ENCODE peak calls at places on chromosome 20, in nine cellular contexts. R is lung, F is IMR-90, A is SK-N-SH, I is SJCRH30, M is mesendoderm, C is ascending aorta, N is substantia nigra, S is Karpas-422. H is an unnamed sample.

GRCh38 chr20:5608448-5609161 is 141.6 kb upstream of the SHLD1 start:
- DNase-seq in R (no peak), F (peak; percentile 62), A (no peak), I (peak; percentile 38), M (no peak), C (no peak), N (no peak), S (no peak), H (no peak)

GRCh38 chr20:34516874-34517542 is 786 bp downstream of the DYNLRB1 start:
- DNase-seq in R (no peak), F (no peak), A (peak; percentile 60), I (peak; percentile 71), M (peak; percentile 43), C (no peak), N (no peak), S (peak; percentile 75), H (peak; percentile 29)

GRCh38 chr20:38091447-38092216 is 58.1 kb downstream of the RPRD1B start:
- DNase-seq in R (no peak), F (peak; percentile 27), A (no peak), I (no peak), M (no peak), C (no peak), N (no peak), S (no peak), H (no peak)

GRCh38 chr20:61683721-61684120 is 382.0 kb downstream of the TAF4 start:
- DNase-seq in R (no peak), F (no peak), A (no peak), I (no peak), M (no peak), C (no peak), N (no peak), S (no peak), H (no peak)

GRCh38 chr20:53874104-53874503 is 196.3 kb downstream of the BCAS1 start:
- DNase-seq in R (no peak), F (no peak), A (no peak), I (no peak), M (no peak), C (no peak), N (no peak), S (no peak), H (no peak)

GRCh38 chr20:53677447-53678314 is 84.0 kb upstream of the ZNF217 start:
- DNase-seq in R (no peak), F (peak; percentile 46), A (no peak), I (no peak), M (peak; percentile 73), C (peak; percentile 63), N (peak; percentile 35), S (no peak), H (peak; percentile 28)

GRCh38 chr20:59750209-59750840 is 146.0 kb downstream of the PHACTR3 start:
- DNase-seq in R (no peak), F (no peak), A (no peak), I (no peak), M (no peak), C (no peak), N (no peak), S (no peak), H (no peak)

GRCh38 chr20:6685181-6685582 is 82.3 kb upstream of the BMP2 start:
- DNase-seq in R (no peak), F (no peak), A (no peak), I (no peak), M (no peak), C (no peak), N (no peak), S (no peak), H (no peak)

GRCh38 chr20:50634191-50634590 is 57.2 kb downstream of the RIPOR3 start:
- DNase-seq in R (no peak), F (no peak), A (no peak), I (no peak), M (no peak), C (no peak), N (no peak), S (no peak), H (no peak)

GRCh38 chr20:7031222-7031621 is 263.7 kb downstream of the BMP2 start:
- DNase-seq in R (no peak), F (no peak), A (peak; percentile 1), I (peak; percentile 0), M (peak; percentile 20), C (no peak), N (no peak), S (no peak), H (no peak)

GRCh38 chr20:57048027-57048869 is 218.2 kb downstream of the BMP7 start:
- DNase-seq in R (no peak), F (no peak), A (peak; percentile 63), I (peak; percentile 68), M (peak; percentile 81), C (no peak), N (no peak), S (peak; percentile 81), H (no peak)

GRCh38 chr20:5118220-5119142 is 1.3 kb downstream of the PCNA start:
- DNase-seq in R (no peak), F (no peak), A (no peak), I (peak; percentile 17), M (no peak), C (no peak), N (no peak), S (peak; percentile 58), H (no peak)

GRCh38 chr20:32052792-32053362 is 835 bp downstream of the HCK start:
- DNase-seq in R (peak; percentile 69), F (no peak), A (no peak), I (no peak), M (no peak), C (peak; percentile 75), N (peak; percentile 15), S (no peak), H (no peak)

GRCh38 chr20:11810316-11811130 is 107.2 kb upstream of the BTBD3 start:
- DNase-seq in R (no peak), F (peak; percentile 91), A (no peak), I (no peak), M (no peak), C (no peak), N (no peak), S (no peak), H (no peak)

DNA sequence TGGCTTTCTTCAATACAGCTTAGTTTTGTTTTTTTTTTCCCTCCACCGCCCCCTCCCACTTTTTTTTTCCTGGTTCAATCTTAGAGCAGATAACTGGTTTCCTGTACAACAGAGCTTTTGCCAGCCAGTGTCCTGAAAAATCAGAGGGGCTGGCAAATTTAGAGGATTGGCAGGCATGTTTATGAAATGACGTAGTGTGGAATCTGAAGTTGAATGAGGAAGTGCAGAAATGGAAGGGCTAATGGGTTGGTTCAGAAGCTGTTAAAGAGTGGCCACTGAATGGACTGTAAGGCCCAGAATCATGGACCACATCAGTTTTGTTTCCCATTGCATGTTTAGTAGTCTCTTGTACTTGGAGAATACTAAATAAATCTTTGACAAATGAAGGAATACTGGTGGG is 68.9 kb downstream of the ATRN start:
- DNase-seq in R (no peak), F (no peak), A (no peak), I (no peak), M (no peak), C (no peak), N (no peak), S (no peak), H (no peak)
- H3K27ac ChIP-seq in R (no peak overlapping the region), F (no peak overlapping the region), A (no peak overlapping the region), I (no peak overlapping the region), M (no peak overlapping the region), C (peak overlapping the region; percentile 73), N (no peak overlapping the region), S (no peak overlapping the region), H (peak overlapping the region; percentile 59)

GRCh38 chr20:36070451-36070850 is 84.1 kb upstream of the EPB41L1 start:
- DNase-seq in R (no peak), F (no peak), A (no peak), I (peak; percentile 93), M (peak; percentile 35), C (no peak), N (peak; percentile 18), S (no peak), H (no peak)
- H3K27ac ChIP-seq in R (no peak overlapping the region), F (no peak overlapping the region), A (no peak overlapping the region), I (no peak overlapping the region), M (no peak overlapping the region), C (no peak overlapping the region), N (peak overlapping the region; percentile 46), S (no peak overlapping the region), H (no peak overlapping the region)

DNA sequence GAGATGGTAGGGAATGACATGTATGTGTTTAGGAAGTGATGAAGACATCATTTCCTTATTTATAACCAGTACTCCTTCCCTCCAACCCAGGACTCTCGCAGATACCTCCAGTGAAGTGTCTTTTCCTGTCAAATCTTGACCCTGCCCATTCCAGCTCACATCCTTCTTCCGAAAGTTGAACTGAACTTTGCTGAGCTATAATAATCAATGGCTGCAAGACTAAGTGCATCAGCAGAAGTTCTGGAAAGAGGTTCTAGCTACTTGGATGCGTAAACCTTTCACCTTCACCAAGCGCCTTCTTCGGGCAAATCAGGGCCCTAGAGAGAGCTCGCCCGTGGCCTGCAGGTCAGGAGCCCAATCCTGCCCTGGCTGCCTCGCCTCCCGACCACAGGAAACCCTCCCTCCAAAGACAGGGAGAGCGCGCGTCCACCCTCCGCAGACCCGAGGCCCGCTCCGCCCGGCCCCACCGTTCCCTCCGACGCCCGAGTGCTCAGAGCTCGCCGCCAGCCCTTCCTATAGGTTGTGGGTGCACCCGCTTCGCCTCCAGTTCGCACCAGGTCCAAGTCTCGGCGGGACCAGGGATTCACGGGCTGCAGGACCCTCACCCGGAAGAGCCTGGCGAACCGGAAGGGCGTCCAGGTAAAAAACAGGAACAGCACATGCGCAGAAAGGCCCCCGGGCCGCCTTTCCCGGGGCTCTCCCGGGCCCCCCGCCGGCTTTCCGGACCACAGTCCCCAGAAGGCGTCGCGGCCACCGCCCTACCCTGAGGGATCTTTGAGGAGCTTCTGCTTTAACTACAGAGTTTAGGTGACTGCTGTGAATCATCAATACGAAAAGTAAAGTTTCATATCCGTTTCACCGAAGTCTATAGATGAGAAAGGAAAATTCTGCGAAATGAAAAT is at the start of gene ZNF334:
- DNase-seq in R (peak; percentile 73), F (peak; percentile 8), A (peak; percentile 94), I (no peak), M (peak; percentile 94), C (no peak), N (peak; percentile 19), S (peak; percentile 20), H (peak; percentile 62)
- H3K27ac ChIP-seq in R (peak within 1 kb of the TSS; percentile 81), F (peak within 1 kb of the TSS; percentile 7), A (peak within 1 kb of the TSS; percentile 83), I (no peak within 1 kb of the TSS), M (no peak within 1 kb of the TSS), C (no peak within 1 kb of the TSS), N (no peak within 1 kb of the TSS), S (no peak within 1 kb of the TSS), H (peak within 1 kb of the TSS; percentile 25)

DNA sequence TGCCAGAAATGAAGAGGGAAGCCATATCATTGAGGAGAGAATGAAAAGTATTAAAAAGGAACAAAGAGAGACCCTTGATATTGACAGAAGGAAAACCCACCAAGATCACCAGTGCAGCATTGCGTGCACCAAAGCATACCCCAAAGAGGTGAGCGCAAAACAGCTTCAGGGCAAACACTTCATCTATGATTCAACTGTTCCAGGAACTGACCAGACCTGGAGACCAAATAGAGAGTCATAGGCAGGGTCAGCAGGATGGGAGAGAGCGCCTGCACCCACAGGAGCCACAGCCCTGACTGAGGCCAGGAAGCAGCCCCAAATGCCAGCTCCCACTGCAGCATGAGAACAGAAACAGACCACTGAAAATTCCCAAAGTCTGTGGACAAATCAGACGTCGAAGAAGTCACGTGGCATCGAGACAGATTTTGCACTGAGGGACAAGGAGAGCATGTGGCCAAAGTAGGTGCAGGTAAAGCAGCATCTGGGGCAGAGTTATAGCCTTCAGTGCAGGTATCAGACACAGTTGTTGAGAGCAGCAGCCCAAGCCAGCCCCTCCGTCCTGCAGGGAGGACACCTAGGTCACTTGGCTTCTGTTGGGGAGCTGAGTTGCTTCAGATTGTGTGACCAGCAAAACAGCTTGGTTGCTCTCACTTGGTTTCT is 29.3 kb downstream of the CHRNA4 start:
- DNase-seq in R (no peak), F (no peak), A (no peak), I (no peak), M (no peak), C (no peak), N (no peak), S (no peak), H (no peak)
- H3K27ac ChIP-seq in R (no peak overlapping the region), F (no peak overlapping the region), A (no peak overlapping the region), I (no peak overlapping the region), M (no peak overlapping the region), C (no peak overlapping the region), N (no peak overlapping the region), S (no peak overlapping the region), H (no peak overlapping the region)

H was measured in pancreas.